ENCODE peak calls at places on chromosome 20, in eight cellular contexts. One of them, this sample, is unnamed.

GRCh38 chr20:53911301-53911700 is 159.1 kb downstream of the BCAS1 start:
- DNase-seq in IMR-90: no peak
- DNase-seq in AG04450: no peak
- DNase-seq in fibroblast of lung: no peak
- DNase-seq in GM12865: no peak
- DNase-seq in Calu3: no peak
- DNase-seq in fibroblast of the aortic adventitia: no peak
- DNase-seq in AG09319: no peak
- DNase-seq in this sample: no peak

GRCh38 chr20:5703542-5704215 is 46.5 kb upstream of the SHLD1 start:
- DNase-seq in IMR-90: no peak
- DNase-seq in AG04450: no peak
- DNase-seq in fibroblast of lung: no peak
- DNase-seq in GM12865: no peak
- DNase-seq in Calu3: no peak
- DNase-seq in fibroblast of the aortic adventitia: peak; percentile 28
- DNase-seq in AG09319: no peak
- DNase-seq in this sample: no peak

GRCh38 chr20:24423794-24424307 is 45.6 kb upstream of the SYNDIG1 start:
- DNase-seq in IMR-90: no peak
- DNase-seq in AG04450: no peak
- DNase-seq in fibroblast of lung: no peak
- DNase-seq in GM12865: peak; percentile 5
- DNase-seq in Calu3: no peak
- DNase-seq in fibroblast of the aortic adventitia: no peak
- DNase-seq in AG09319: no peak
- DNase-seq in this sample: no peak

GRCh38 chr20:15139522-15139921 is 802.1 kb upstream of the FLRT3 start:
- DNase-seq in IMR-90: no peak
- DNase-seq in AG04450: no peak
- DNase-seq in fibroblast of lung: no peak
- DNase-seq in GM12865: no peak
- DNase-seq in Calu3: no peak
- DNase-seq in fibroblast of the aortic adventitia: no peak
- DNase-seq in AG09319: no peak
- DNase-seq in this sample: no peak

GRCh38 chr20:23047738-23048214 is 1.7 kb downstream of the THBD start:
- DNase-seq in IMR-90: no peak
- DNase-seq in AG04450: no peak
- DNase-seq in fibroblast of lung: no peak
- DNase-seq in GM12865: no peak
- DNase-seq in Calu3: no peak
- DNase-seq in fibroblast of the aortic adventitia: no peak
- DNase-seq in AG09319: no peak
- DNase-seq in this sample: no peak

GRCh38 chr20:14142171-14142570 is 146.9 kb downstream of the MACROD2 start:
- DNase-seq in IMR-90: peak; percentile 19
- DNase-seq in AG04450: peak; percentile 2
- DNase-seq in fibroblast of lung: peak; percentile 39
- DNase-seq in GM12865: peak; percentile 63
- DNase-seq in Calu3: peak; percentile 43
- DNase-seq in fibroblast of the aortic adventitia: peak; percentile 78
- DNase-seq in AG09319: peak; percentile 14
- DNase-seq in this sample: peak; percentile 41

GRCh38 chr20:61405007-61405406 is 152.9 kb downstream of the CDH4 start:
- DNase-seq in IMR-90: no peak
- DNase-seq in AG04450: no peak
- DNase-seq in fibroblast of lung: no peak
- DNase-seq in GM12865: no peak
- DNase-seq in Calu3: no peak
- DNase-seq in fibroblast of the aortic adventitia: no peak
- DNase-seq in AG09319: no peak
- DNase-seq in this sample: no peak

GRCh38 chr20:63183422-63184146 is 32.3 kb downstream of the YTHDF1 start:
- DNase-seq in IMR-90: no peak
- DNase-seq in AG04450: no peak
- DNase-seq in fibroblast of lung: peak; percentile 17
- DNase-seq in GM12865: peak; percentile 50
- DNase-seq in Calu3: peak; percentile 78
- DNase-seq in fibroblast of the aortic adventitia: peak; percentile 6
- DNase-seq in AG09319: no peak
- DNase-seq in this sample: no peak

GRCh38 chr20:58718121-58718563 is 25.5 kb downstream of the NPEPL1 start:
- DNase-seq in IMR-90: no peak
- DNase-seq in AG04450: no peak
- DNase-seq in fibroblast of lung: no peak
- DNase-seq in GM12865: no peak
- DNase-seq in Calu3: no peak
- DNase-seq in fibroblast of the aortic adventitia: no peak
- DNase-seq in AG09319: no peak
- DNase-seq in this sample: no peak

GRCh38 chr20:63792866-63793265 is 38.2 kb downstream of the ZBTB46 start:
- DNase-seq in IMR-90: no peak
- DNase-seq in AG04450: no peak
- DNase-seq in fibroblast of lung: no peak
- DNase-seq in GM12865: no peak
- DNase-seq in Calu3: no peak
- DNase-seq in fibroblast of the aortic adventitia: no peak
- DNase-seq in AG09319: no peak
- DNase-seq in this sample: no peak

GRCh38 chr20:41176711-41177552 is 39.6 kb downstream of the PLCG1 start:
- DNase-seq in IMR-90: no peak
- DNase-seq in AG04450: no peak
- DNase-seq in fibroblast of lung: no peak
- DNase-seq in GM12865: no peak
- DNase-seq in Calu3: no peak
- DNase-seq in fibroblast of the aortic adventitia: no peak
- DNase-seq in AG09319: no peak
- DNase-seq in this sample: no peak

GRCh38 chr20:24605937-24606455 is 136.6 kb downstream of the SYNDIG1 start:
- DNase-seq in IMR-90: no peak
- DNase-seq in AG04450: no peak
- DNase-seq in fibroblast of lung: no peak
- DNase-seq in GM12865: no peak
- DNase-seq in Calu3: no peak
- DNase-seq in fibroblast of the aortic adventitia: no peak
- DNase-seq in AG09319: no peak
- DNase-seq in this sample: no peak

DNA sequence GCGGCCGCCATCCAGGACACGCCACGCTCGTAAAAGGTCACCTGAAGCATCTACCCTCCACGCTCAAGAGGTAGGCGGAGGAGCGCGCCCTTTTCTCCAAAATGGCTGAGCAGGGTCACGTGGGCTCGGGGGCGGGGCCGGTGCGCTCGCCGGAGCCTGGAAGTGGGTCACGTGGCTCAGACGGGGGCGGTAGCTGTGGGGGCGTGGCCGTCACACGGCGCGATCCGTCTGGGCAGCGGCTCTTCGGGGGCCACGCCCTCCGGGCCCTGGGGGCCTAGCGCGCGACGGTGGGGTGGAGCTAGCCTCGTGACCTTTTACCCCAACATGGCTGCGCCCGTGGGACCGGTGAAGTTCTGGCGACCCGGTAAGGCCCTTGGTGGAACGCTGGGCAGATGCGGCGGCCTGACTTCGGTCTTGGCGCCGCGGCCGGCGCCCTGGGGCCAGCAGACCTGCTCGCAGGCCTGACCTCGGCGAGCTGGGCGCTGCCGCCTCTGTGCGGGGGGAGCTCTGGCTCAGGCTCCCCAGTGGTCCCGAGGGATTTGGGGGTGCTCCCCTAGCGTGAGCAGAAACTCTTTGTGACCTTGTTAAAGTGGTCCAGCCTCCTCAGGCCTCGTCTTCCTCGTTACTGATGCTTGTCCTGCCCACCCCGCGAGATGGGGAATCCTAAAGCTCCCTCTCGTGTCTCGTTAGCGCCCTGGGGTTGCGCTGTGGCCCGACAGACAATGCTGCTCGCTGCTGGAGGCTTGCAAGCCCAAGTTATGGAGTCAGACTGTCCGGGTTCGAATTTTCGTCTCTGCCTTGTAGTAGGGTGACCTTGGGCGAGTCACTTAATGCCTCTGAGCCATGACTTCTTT is at the start of gene DHX35:
- DNase-seq in IMR-90: peak; percentile 94
- DNase-seq in AG04450: peak; percentile 83
- DNase-seq in fibroblast of lung: peak; percentile 96
- DNase-seq in GM12865: peak; percentile 99
- DNase-seq in Calu3: peak; percentile 100
- DNase-seq in fibroblast of the aortic adventitia: peak; percentile 94
- DNase-seq in AG09319: peak; percentile 89
- DNase-seq in this sample: peak; percentile 94
- TF ChIP-seq CTCF in IMR-90: peak; percentile 38
- TF ChIP-seq CTCF in AG04450: peak; percentile 51
- TF ChIP-seq CTCF in fibroblast of lung: peak; percentile 53
- TF ChIP-seq CTCF in GM12865: peak; percentile 30
- TF ChIP-seq CTCF in Calu3: no peak
- TF ChIP-seq CTCF in fibroblast of the aortic adventitia: peak; percentile 61
- TF ChIP-seq CTCF in AG09319: peak; percentile 47
- TF ChIP-seq CTCF in this sample: peak; percentile 40

GRCh38 chr20:36835453-36836198 is 40.3 kb upstream of the TLDC2 start:
- DNase-seq in IMR-90: peak; percentile 96
- DNase-seq in AG04450: peak; percentile 90
- DNase-seq in fibroblast of lung: peak; percentile 95
- DNase-seq in GM12865: peak; percentile 96
- DNase-seq in Calu3: peak; percentile 95
- DNase-seq in fibroblast of the aortic adventitia: peak; percentile 94
- DNase-seq in AG09319: peak; percentile 80
- DNase-seq in this sample: peak; percentile 95

GRCh38 chr20:36835025-36835424 is 40.9 kb upstream of the TLDC2 start:
- DNase-seq in IMR-90: no peak
- DNase-seq in AG04450: no peak
- DNase-seq in fibroblast of lung: no peak
- DNase-seq in GM12865: no peak
- DNase-seq in Calu3: no peak
- DNase-seq in fibroblast of the aortic adventitia: no peak
- DNase-seq in AG09319: no peak
- DNase-seq in this sample: no peak

GRCh38 chr20:36839150-36839549 is 36.8 kb upstream of the TLDC2 start:
- DNase-seq in IMR-90: no peak
- DNase-seq in AG04450: no peak
- DNase-seq in fibroblast of lung: no peak
- DNase-seq in GM12865: no peak
- DNase-seq in Calu3: no peak
- DNase-seq in fibroblast of the aortic adventitia: no peak
- DNase-seq in AG09319: no peak
- DNase-seq in this sample: no peak

GRCh38 chr20:36833275-36834020 is 42.5 kb upstream of the TLDC2 start:
- DNase-seq in IMR-90: peak; percentile 95
- DNase-seq in AG04450: peak; percentile 82
- DNase-seq in fibroblast of lung: peak; percentile 90
- DNase-seq in GM12865: no peak
- DNase-seq in Calu3: no peak
- DNase-seq in fibroblast of the aortic adventitia: peak; percentile 46
- DNase-seq in AG09319: peak; percentile 43
- DNase-seq in this sample: peak; percentile 65

GRCh38 chr20:36836591-36837329 is 39.2 kb upstream of the TLDC2 start:
- DNase-seq in IMR-90: peak; percentile 57
- DNase-seq in AG04450: no peak
- DNase-seq in fibroblast of lung: peak; percentile 61
- DNase-seq in GM12865: peak; percentile 91
- DNase-seq in Calu3: peak; percentile 78
- DNase-seq in fibroblast of the aortic adventitia: no peak
- DNase-seq in AG09319: no peak
- DNase-seq in this sample: peak; percentile 71
- TF ChIP-seq CTCF in IMR-90: peak; percentile 51
- TF ChIP-seq CTCF in AG04450: peak; percentile 51
- TF ChIP-seq CTCF in fibroblast of lung: peak; percentile 48
- TF ChIP-seq CTCF in GM12865: peak; percentile 85
- TF ChIP-seq CTCF in Calu3: peak; percentile 58
- TF ChIP-seq CTCF in fibroblast of the aortic adventitia: peak; percentile 46
- TF ChIP-seq CTCF in AG09319: peak; percentile 26
- TF ChIP-seq CTCF in this sample: peak; percentile 58

DNA sequence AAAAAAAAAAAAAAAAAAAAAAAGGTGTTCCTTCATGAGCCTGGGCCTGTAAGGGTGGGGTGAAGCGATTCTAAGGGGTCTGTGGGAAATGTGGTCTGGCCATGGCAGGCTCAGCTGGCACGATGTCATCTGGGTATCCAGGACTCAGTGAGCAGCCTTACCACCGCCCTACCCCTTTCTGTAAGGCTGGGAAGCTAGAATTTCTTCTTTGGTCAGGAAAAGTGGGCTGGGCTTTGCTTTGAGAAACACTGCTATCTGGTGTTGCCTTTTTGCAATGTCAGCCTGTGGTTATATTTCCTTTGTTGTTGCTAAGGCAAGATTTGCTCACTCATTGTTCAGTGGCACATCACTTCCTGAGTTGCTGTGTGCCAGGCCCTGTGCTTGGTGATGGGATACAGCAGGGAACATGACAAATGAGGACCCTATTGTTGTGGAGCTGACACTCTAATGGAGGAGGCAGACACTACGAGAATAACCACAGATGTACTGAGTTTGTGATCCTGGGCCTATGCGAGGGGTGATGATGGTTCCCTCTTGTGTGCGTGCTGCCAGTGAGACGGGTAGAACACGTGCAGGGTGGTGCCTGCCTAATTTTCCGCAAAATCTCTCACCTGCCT is 45.9 kb upstream of the ZNFX1 start:
- DNase-seq in IMR-90: peak; percentile 74
- DNase-seq in AG04450: peak; percentile 30
- DNase-seq in fibroblast of lung: peak; percentile 62
- DNase-seq in GM12865: peak; percentile 31
- DNase-seq in Calu3: peak; percentile 56
- DNase-seq in fibroblast of the aortic adventitia: peak; percentile 86
- DNase-seq in AG09319: peak; percentile 57
- DNase-seq in this sample: peak; percentile 72
- TF ChIP-seq CTCF in IMR-90: peak; percentile 54
- TF ChIP-seq CTCF in AG04450: peak; percentile 48
- TF ChIP-seq CTCF in fibroblast of lung: peak; percentile 49
- TF ChIP-seq CTCF in GM12865: peak; percentile 39
- TF ChIP-seq CTCF in Calu3: no peak
- TF ChIP-seq CTCF in fibroblast of the aortic adventitia: peak; percentile 64
- TF ChIP-seq CTCF in AG09319: peak; percentile 56
- TF ChIP-seq CTCF in this sample: peak; percentile 50

GRCh38 chr20:59938696-59939051 is 1.4 kb downstream of the PPP1R3D start:
- DNase-seq in IMR-90: peak; percentile 23
- DNase-seq in AG04450: no peak
- DNase-seq in fibroblast of lung: no peak
- DNase-seq in GM12865: peak; percentile 4
- DNase-seq in Calu3: no peak
- DNase-seq in fibroblast of the aortic adventitia: peak; percentile 11
- DNase-seq in AG09319: no peak
- DNase-seq in this sample: peak; percentile 60

GRCh38 chr20:59940956-59941294 is 736 bp downstream of the FAM217B start:
- DNase-seq in IMR-90: no peak
- DNase-seq in AG04450: no peak
- DNase-seq in fibroblast of lung: no peak
- DNase-seq in GM12865: no peak
- DNase-seq in Calu3: no peak
- DNase-seq in fibroblast of the aortic adventitia: no peak
- DNase-seq in AG09319: no peak
- DNase-seq in this sample: no peak

GRCh38 chr20:59940129-59940955 is at the start of the genes FAM217B and PPP1R3D:
- DNase-seq in IMR-90: peak; percentile 96
- DNase-seq in AG04450: peak; percentile 91
- DNase-seq in fibroblast of lung: peak; percentile 97
- DNase-seq in GM12865: peak; percentile 97
- DNase-seq in Calu3: peak; percentile 100
- DNase-seq in fibroblast of the aortic adventitia: peak; percentile 96
- DNase-seq in AG09319: peak; percentile 93
- DNase-seq in this sample: peak; percentile 96

GRCh38 chr20:59939052-59939878 is 840 bp downstream of the PPP1R3D start:
- DNase-seq in IMR-90: no peak
- DNase-seq in AG04450: no peak
- DNase-seq in fibroblast of lung: peak; percentile 12
- DNase-seq in GM12865: peak; percentile 32
- DNase-seq in Calu3: no peak
- DNase-seq in fibroblast of the aortic adventitia: peak; percentile 9
- DNase-seq in AG09319: no peak
- DNase-seq in this sample: peak; percentile 8

GRCh38 chr20:59939879-59940128 is 301 bp downstream of the PPP1R3D start:
- DNase-seq in IMR-90: peak; percentile 4
- DNase-seq in AG04450: no peak
- DNase-seq in fibroblast of lung: no peak
- DNase-seq in GM12865: peak; percentile 43
- DNase-seq in Calu3: peak; percentile 58
- DNase-seq in fibroblast of the aortic adventitia: no peak
- DNase-seq in AG09319: no peak
- DNase-seq in this sample: no peak
- TF ChIP-seq CTCF in IMR-90: no peak
- TF ChIP-seq CTCF in AG04450: no peak
- TF ChIP-seq CTCF in fibroblast of lung: no peak
- TF ChIP-seq CTCF in GM12865: no peak
- TF ChIP-seq CTCF in Calu3: no peak
- TF ChIP-seq CTCF in fibroblast of the aortic adventitia: no peak
- TF ChIP-seq CTCF in AG09319: no peak
- TF ChIP-seq CTCF in this sample: no peak

This sample was measured in fibroblast of mammary gland.